ENCODE peak calls at places on chromosome 20, in five cellular contexts. One of them, this sample, is unnamed.

GRCh38 chr20:47713941-47714450 is 71.3 kb downstream of the SULF2 start:
- DNase-seq in upper lobe of right lung: no peak
- DNase-seq in lower lobe of right lung: no peak
- DNase-seq in skeletal muscle cell: no peak
- DNase-seq in left lung: no peak
- DNase-seq in this sample: no peak

GRCh38 chr20:1844723-1845523 is 50.3 kb upstream of the SIRPA start:
- DNase-seq in upper lobe of right lung: peak
- DNase-seq in lower lobe of right lung: peak
- DNase-seq in skeletal muscle cell: peak
- DNase-seq in left lung: peak
- DNase-seq in this sample: peak

GRCh38 chr20:59363094-59363493 is 62.7 kb downstream of the EDN3 start:
- DNase-seq in upper lobe of right lung: no peak
- DNase-seq in lower lobe of right lung: no peak
- DNase-seq in skeletal muscle cell: no peak
- DNase-seq in left lung: no peak
- DNase-seq in this sample: no peak

GRCh38 chr20:16821211-16822089 is 73.3 kb downstream of the OTOR start:
- DNase-seq in upper lobe of right lung: no peak
- DNase-seq in lower lobe of right lung: peak
- DNase-seq in skeletal muscle cell: no peak
- DNase-seq in left lung: no peak
- DNase-seq in this sample: peak

GRCh38 chr20:25040438-25040831 is 17.5 kb downstream of the ACSS1 start:
- DNase-seq in upper lobe of right lung: peak
- DNase-seq in lower lobe of right lung: peak
- DNase-seq in skeletal muscle cell: peak
- DNase-seq in left lung: peak
- DNase-seq in this sample: no peak

GRCh38 chr20:58702161-58702510 is 9.5 kb downstream of the NPEPL1 start:
- DNase-seq in upper lobe of right lung: no peak
- DNase-seq in lower lobe of right lung: no peak
- DNase-seq in skeletal muscle cell: no peak
- DNase-seq in left lung: peak
- DNase-seq in this sample: no peak

GRCh38 chr20:8144282-8145245 is 12.5 kb downstream of the PLCB1 start:
- DNase-seq in upper lobe of right lung: no peak
- DNase-seq in lower lobe of right lung: no peak
- DNase-seq in skeletal muscle cell: peak
- DNase-seq in left lung: no peak
- DNase-seq in this sample: no peak

GRCh38 chr20:38272961-38273360 is 12.4 kb upstream of the KIAA1755 start:
- DNase-seq in upper lobe of right lung: no peak
- DNase-seq in lower lobe of right lung: no peak
- DNase-seq in skeletal muscle cell: peak
- DNase-seq in left lung: no peak
- DNase-seq in this sample: no peak

GRCh38 chr20:47440857-47441773 is 60.6 kb upstream of the NCOA3 start:
- DNase-seq in upper lobe of right lung: no peak
- DNase-seq in lower lobe of right lung: no peak
- DNase-seq in skeletal muscle cell: no peak
- DNase-seq in left lung: no peak
- DNase-seq in this sample: no peak

GRCh38 chr20:60892095-60892813 is 359.8 kb upstream of the CDH4 start:
- DNase-seq in upper lobe of right lung: no peak
- DNase-seq in lower lobe of right lung: no peak
- DNase-seq in skeletal muscle cell: no peak
- DNase-seq in left lung: no peak
- DNase-seq in this sample: no peak

GRCh38 chr20:62344782-62345181 is 22.3 kb downstream of the LAMA5 start:
- DNase-seq in upper lobe of right lung: no peak
- DNase-seq in lower lobe of right lung: no peak
- DNase-seq in skeletal muscle cell: no peak
- DNase-seq in left lung: no peak
- DNase-seq in this sample: no peak

GRCh38 chr20:36501367-36502006 is 39.8 kb upstream of the MYL9 start:
- DNase-seq in upper lobe of right lung: no peak
- DNase-seq in lower lobe of right lung: no peak
- DNase-seq in skeletal muscle cell: no peak
- DNase-seq in left lung: no peak
- DNase-seq in this sample: no peak

GRCh38 chr20:12170406-12170805 is 252.7 kb downstream of the BTBD3 start:
- DNase-seq in upper lobe of right lung: no peak
- DNase-seq in lower lobe of right lung: no peak
- DNase-seq in skeletal muscle cell: no peak
- DNase-seq in left lung: no peak
- DNase-seq in this sample: no peak

GRCh38 chr20:41734506-41734945 is 116.3 kb upstream of the CHD6 start:
- DNase-seq in upper lobe of right lung: no peak
- DNase-seq in lower lobe of right lung: peak
- DNase-seq in skeletal muscle cell: no peak
- DNase-seq in left lung: no peak
- DNase-seq in this sample: peak

GRCh38 chr20:21615617-21616080 is 89.8 kb upstream of the PAX1 start:
- DNase-seq in upper lobe of right lung: peak
- DNase-seq in lower lobe of right lung: peak
- DNase-seq in skeletal muscle cell: peak
- DNase-seq in left lung: peak
- DNase-seq in this sample: peak

GRCh38 chr20:17833036-17833674 is 133.4 kb downstream of the BANF2 start:
- DNase-seq in upper lobe of right lung: no peak
- DNase-seq in lower lobe of right lung: no peak
- DNase-seq in skeletal muscle cell: no peak
- DNase-seq in left lung: no peak
- DNase-seq in this sample: no peak

GRCh38 chr20:56003966-56004365 is 1.4 kb downstream of the CBLN4 start:
- DNase-seq in upper lobe of right lung: peak
- DNase-seq in lower lobe of right lung: peak
- DNase-seq in skeletal muscle cell: no peak
- DNase-seq in left lung: no peak
- DNase-seq in this sample: no peak

GRCh38 chr20:37393196-37393862 is 47.4 kb downstream of the SRC start:
- DNase-seq in upper lobe of right lung: no peak
- DNase-seq in lower lobe of right lung: peak
- DNase-seq in skeletal muscle cell: no peak
- DNase-seq in left lung: no peak
- DNase-seq in this sample: no peak

GRCh38 chr20:1500496-1500895 is 9.3 kb upstream of the SIRPB2 start:
- DNase-seq in upper lobe of right lung: no peak
- DNase-seq in lower lobe of right lung: no peak
- DNase-seq in skeletal muscle cell: no peak
- DNase-seq in left lung: no peak
- DNase-seq in this sample: no peak

GRCh38 chr20:62370115-62370806 is 3.1 kb upstream of the LAMA5 start:
- DNase-seq in upper lobe of right lung: no peak
- DNase-seq in lower lobe of right lung: no peak
- DNase-seq in skeletal muscle cell: no peak
- DNase-seq in left lung: peak
- DNase-seq in this sample: no peak

GRCh38 chr20:47816487-47817451 is 31.5 kb upstream of the SULF2 start:
- DNase-seq in upper lobe of right lung: peak
- DNase-seq in lower lobe of right lung: no peak
- DNase-seq in skeletal muscle cell: no peak
- DNase-seq in left lung: no peak
- DNase-seq in this sample: peak

GRCh38 chr20:46690219-46691111 is 1.2 kb upstream of the TP53RK start:
- DNase-seq in upper lobe of right lung: no peak
- DNase-seq in lower lobe of right lung: no peak
- DNase-seq in skeletal muscle cell: no peak
- DNase-seq in left lung: no peak
- DNase-seq in this sample: no peak

GRCh38 chr20:51092238-51092822 is 69.4 kb upstream of the KCNG1 start:
- DNase-seq in upper lobe of right lung: no peak
- DNase-seq in lower lobe of right lung: no peak
- DNase-seq in skeletal muscle cell: no peak
- DNase-seq in left lung: no peak
- DNase-seq in this sample: no peak
- H3K4me3 ChIP-seq in upper lobe of right lung: no peak
- H3K4me3 ChIP-seq in lower lobe of right lung: no peak
- H3K4me3 ChIP-seq in skeletal muscle cell: no peak
- H3K4me3 ChIP-seq in left lung: no peak
- H3K4me3 ChIP-seq in this sample: no peak

GRCh38 chr20:63539092-63539430 is 1.9 kb upstream of the PTK6 start:
- DNase-seq in upper lobe of right lung: no peak
- DNase-seq in lower lobe of right lung: no peak
- DNase-seq in skeletal muscle cell: no peak
- DNase-seq in left lung: no peak
- DNase-seq in this sample: no peak

GRCh38 chr20:63536997-63537524 is at the start of gene PTK6:
- DNase-seq in upper lobe of right lung: peak
- DNase-seq in lower lobe of right lung: peak
- DNase-seq in skeletal muscle cell: no peak
- DNase-seq in left lung: peak
- DNase-seq in this sample: peak

GRCh38 chr20:63538204-63539091 is 1.3 kb upstream of the PTK6 start:
- DNase-seq in upper lobe of right lung: peak
- DNase-seq in lower lobe of right lung: peak
- DNase-seq in skeletal muscle cell: no peak
- DNase-seq in left lung: peak
- DNase-seq in this sample: peak

GRCh38 chr20:63536241-63536977 is 767 bp downstream of the PTK6 start:
- DNase-seq in upper lobe of right lung: no peak
- DNase-seq in lower lobe of right lung: no peak
- DNase-seq in skeletal muscle cell: peak
- DNase-seq in left lung: no peak
- DNase-seq in this sample: no peak

DNA sequence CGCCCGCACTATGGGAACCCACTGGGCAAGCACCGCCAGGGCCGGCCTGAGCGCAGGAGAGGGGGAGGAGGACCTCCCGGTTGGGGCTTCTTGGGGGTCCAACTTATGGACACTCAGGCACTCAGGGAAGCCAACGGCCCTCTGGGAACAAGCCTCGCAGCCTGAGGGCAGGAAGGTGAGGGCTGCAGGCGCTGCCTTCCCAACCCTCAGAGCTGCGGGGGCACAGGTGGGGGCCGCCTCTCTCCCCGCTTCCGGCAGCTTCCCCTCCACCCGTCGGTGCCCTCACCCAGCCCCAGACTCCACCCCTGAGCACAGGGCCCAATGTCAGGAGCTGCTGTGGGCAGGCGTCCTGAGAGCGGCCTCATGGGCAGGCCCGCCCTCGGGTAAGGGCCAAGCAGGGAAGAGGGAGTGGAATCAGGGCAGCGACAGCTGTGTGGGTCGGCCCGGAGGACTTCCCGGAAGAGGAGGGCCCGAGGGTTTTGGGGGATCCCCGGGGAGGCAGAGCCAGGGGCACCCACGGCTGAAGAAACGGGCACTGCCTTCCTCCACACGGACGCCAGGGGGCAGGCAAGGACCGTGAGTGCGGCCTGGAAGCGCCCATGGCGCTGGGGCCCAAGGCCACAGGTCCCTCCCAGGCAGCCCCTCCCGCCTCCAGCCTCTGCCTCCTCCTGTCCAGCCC is 488 bp upstream of the PTK6 start:
- DNase-seq in upper lobe of right lung: peak
- DNase-seq in lower lobe of right lung: peak
- DNase-seq in skeletal muscle cell: peak
- DNase-seq in left lung: peak
- DNase-seq in this sample: peak
- H3K4me3 ChIP-seq in upper lobe of right lung: peak
- H3K4me3 ChIP-seq in lower lobe of right lung: peak
- H3K4me3 ChIP-seq in skeletal muscle cell: peak
- H3K4me3 ChIP-seq in left lung: peak
- H3K4me3 ChIP-seq in this sample: peak

GRCh38 chr20:4896119-4896700 is 105.1 kb downstream of the SLC23A2 start:
- DNase-seq in upper lobe of right lung: no peak
- DNase-seq in lower lobe of right lung: no peak
- DNase-seq in skeletal muscle cell: no peak
- DNase-seq in left lung: no peak
- DNase-seq in this sample: no peak
- H3K4me3 ChIP-seq in upper lobe of right lung: no peak
- H3K4me3 ChIP-seq in lower lobe of right lung: no peak
- H3K4me3 ChIP-seq in skeletal muscle cell: no peak
- H3K4me3 ChIP-seq in left lung: no peak
- H3K4me3 ChIP-seq in this sample: no peak

GRCh38 chr20:44599715-44600114 is 17.3 kb downstream of the PKIG start:
- DNase-seq in upper lobe of right lung: no peak
- DNase-seq in lower lobe of right lung: no peak
- DNase-seq in skeletal muscle cell: no peak
- DNase-seq in left lung: no peak
- DNase-seq in this sample: no peak

GRCh38 chr20:44598413-44599290 is 16.3 kb downstream of the PKIG start:
- DNase-seq in upper lobe of right lung: no peak
- DNase-seq in lower lobe of right lung: no peak
- DNase-seq in skeletal muscle cell: no peak
- DNase-seq in left lung: no peak
- DNase-seq in this sample: peak

GRCh38 chr20:44601801-44602204 is 19.4 kb downstream of the PKIG start:
- DNase-seq in upper lobe of right lung: no peak
- DNase-seq in lower lobe of right lung: no peak
- DNase-seq in skeletal muscle cell: peak
- DNase-seq in left lung: no peak
- DNase-seq in this sample: no peak

GRCh38 chr20:44600758-44601562 is 18.6 kb downstream of the PKIG start:
- DNase-seq in upper lobe of right lung: no peak
- DNase-seq in lower lobe of right lung: no peak
- DNase-seq in skeletal muscle cell: no peak
- DNase-seq in left lung: no peak
- DNase-seq in this sample: no peak

GRCh38 chr20:44600301-44600700 is 17.9 kb downstream of the PKIG start:
- DNase-seq in upper lobe of right lung: no peak
- DNase-seq in lower lobe of right lung: no peak
- DNase-seq in skeletal muscle cell: no peak
- DNase-seq in left lung: no peak
- DNase-seq in this sample: no peak
- H3K4me3 ChIP-seq in upper lobe of right lung: no peak
- H3K4me3 ChIP-seq in lower lobe of right lung: peak
- H3K4me3 ChIP-seq in skeletal muscle cell: no peak
- H3K4me3 ChIP-seq in left lung: no peak
- H3K4me3 ChIP-seq in this sample: no peak

GRCh38 chr20:32460231-32460630 is 102.1 kb downstream of the ASXL1 start:
- DNase-seq in upper lobe of right lung: no peak
- DNase-seq in lower lobe of right lung: no peak
- DNase-seq in skeletal muscle cell: no peak
- DNase-seq in left lung: no peak
- DNase-seq in this sample: no peak

GRCh38 chr20:32458837-32459220 is 100.7 kb downstream of the ASXL1 start:
- DNase-seq in upper lobe of right lung: no peak
- DNase-seq in lower lobe of right lung: no peak
- DNase-seq in skeletal muscle cell: no peak
- DNase-seq in left lung: no peak
- DNase-seq in this sample: no peak

GRCh38 chr20:32456869-32457421 is 98.8 kb downstream of the ASXL1 start:
- DNase-seq in upper lobe of right lung: no peak
- DNase-seq in lower lobe of right lung: no peak
- DNase-seq in skeletal muscle cell: no peak
- DNase-seq in left lung: no peak
- DNase-seq in this sample: peak

GRCh38 chr20:32457476-32457986 is 99.4 kb downstream of the ASXL1 start:
- DNase-seq in upper lobe of right lung: peak
- DNase-seq in lower lobe of right lung: peak
- DNase-seq in skeletal muscle cell: no peak
- DNase-seq in left lung: no peak
- DNase-seq in this sample: no peak

GRCh38 chr20:32458061-32458836 is 100.1 kb downstream of the ASXL1 start:
- DNase-seq in upper lobe of right lung: no peak
- DNase-seq in lower lobe of right lung: no peak
- DNase-seq in skeletal muscle cell: no peak
- DNase-seq in left lung: no peak
- DNase-seq in this sample: no peak
- H3K4me3 ChIP-seq in upper lobe of right lung: no peak
- H3K4me3 ChIP-seq in lower lobe of right lung: no peak
- H3K4me3 ChIP-seq in skeletal muscle cell: no peak
- H3K4me3 ChIP-seq in left lung: no peak
- H3K4me3 ChIP-seq in this sample: no peak

This sample was measured in OCI-LY7.